ENCODE peak calls at places on chromosome 17, in nine cellular contexts. I, W, S, O, Q, L, Z, A and N are unnamed samples.

GRCh38 chr17:17575360-17576251 is 15.9 kb downstream of the PEMT start:
- DNase-seq in W (no peak), Z (no peak), O (no peak), I (no peak), Q (no peak), L (no peak), A (no peak), S (peak; percentile 74), N (no peak)

GRCh38 chr17:66964930-66965800 is 658 bp downstream of the CACNG4 start:
- DNase-seq in S (no peak), W (no peak), L (peak; percentile 76), Q (no peak), A (no peak), I (no peak), O (no peak), Z (peak; percentile 91), N (no peak)

GRCh38 chr17:29070795-29071194 is 27.9 kb downstream of the PIPOX start:
- DNase-seq in O (no peak), Q (no peak), W (no peak), L (no peak), A (no peak), S (no peak), Z (no peak), I (no peak), N (no peak)

GRCh38 chr17:21453144-21453982 is 77.2 kb downstream of the KCNJ12 start:
- DNase-seq in A (no peak), S (no peak), I (no peak), L (no peak), W (no peak), Z (peak; percentile 65), O (no peak), Q (no peak), N (no peak)

GRCh38 chr17:51298508-51299371 is 38.4 kb downstream of the UTP18 start:
- DNase-seq in A (no peak), W (peak; percentile 63), L (peak; percentile 56), O (no peak), Z (no peak), S (peak; percentile 33), I (no peak), Q (no peak), N (no peak)

GRCh38 chr17:9115446-9116265 is 94.3 kb downstream of the NTN1 start:
- DNase-seq in S (no peak), Q (peak; percentile 20), A (no peak), W (no peak), Z (peak; percentile 88), O (peak; percentile 64), L (no peak), I (peak; percentile 32), N (no peak)

GRCh38 chr17:55527520-55528118 is 16.4 kb upstream of the SMIM36 start:
- DNase-seq in W (peak; percentile 30), Z (no peak), O (no peak), A (no peak), S (no peak), I (no peak), Q (no peak), L (peak; percentile 34), N (peak; percentile 20)

GRCh38 chr17:67359960-67360817 is 6.2 kb downstream of the PSMD12 start:
- DNase-seq in I (no peak), Z (no peak), L (peak; percentile 23), A (peak; percentile 37), S (no peak), W (peak; percentile 22), Q (no peak), O (no peak), N (no peak)

GRCh38 chr17:81869221-81870154 is 1.6 kb downstream of the ARHGDIA start:
- DNase-seq in Q (no peak), W (no peak), S (peak; percentile 58), Z (peak; percentile 86), A (no peak), I (no peak), L (peak; percentile 45), O (peak; percentile 66), N (no peak)

GRCh38 chr17:76968707-76969597 is 100.7 kb downstream of the MGAT5B start:
- DNase-seq in L (peak; percentile 94), A (peak; percentile 14), W (no peak), I (peak; percentile 10), Z (peak; percentile 88), Q (peak; percentile 97), S (peak; percentile 33), O (peak; percentile 87), N (no peak)

GRCh38 chr17:19327039-19327776 is 35.3 kb downstream of the B9D1 start:
- DNase-seq in I (no peak), Q (no peak), S (no peak), A (no peak), O (peak; percentile 31), Z (no peak), W (no peak), L (no peak), N (no peak)

GRCh38 chr17:45247429-45248131 is 14.3 kb downstream of the SPATA32 start:
- DNase-seq in A (peak; percentile 97), W (no peak), L (peak; percentile 97), Z (peak; percentile 95), S (peak; percentile 99), Q (peak; percentile 81), O (peak; percentile 99), I (peak; percentile 94), N (peak; percentile 10)

GRCh38 chr17:82545071-82545462 is 25.5 kb downstream of the FOXK2 start:
- DNase-seq in A (no peak), L (no peak), O (no peak), Z (peak; percentile 76), S (no peak), W (no peak), Q (no peak), I (no peak), N (no peak)

GRCh38 chr17:72648702-72649101 is 443.8 kb downstream of the SLC39A11 start:
- DNase-seq in S (no peak), Z (no peak), I (no peak), Q (no peak), O (no peak), W (no peak), L (no peak), A (no peak), N (no peak)

GRCh38 chr17:31015639-31016038 is 44.8 kb downstream of the RNF135 start:
- DNase-seq in Z (no peak), W (no peak), S (no peak), A (no peak), I (no peak), O (no peak), Q (no peak), L (no peak), N (no peak)

GRCh38 chr17:21199856-21200255 is 14.1 kb downstream of the TMEM11 start:
- DNase-seq in I (no peak), Q (no peak), L (no peak), O (no peak), A (no peak), S (no peak), Z (no peak), W (no peak), N (no peak)

GRCh38 chr17:77163001-77163400 is 22.2 kb downstream of the SEC14L1 start:
- DNase-seq in L (no peak), Z (no peak), Q (no peak), O (peak; percentile 58), W (no peak), A (no peak), S (peak; percentile 86), I (no peak), N (no peak)

GRCh38 chr17:55416000-55416399 is 5.6 kb downstream of the MMD start:
- DNase-seq in L (no peak), I (no peak), Q (no peak), Z (no peak), S (no peak), A (no peak), W (no peak), O (no peak), N (no peak)

GRCh38 chr17:63278731-63279442 is 167.2 kb downstream of the CYB561 start:
- DNase-seq in O (no peak), Z (no peak), Q (no peak), W (no peak), I (no peak), L (no peak), S (no peak), A (no peak), N (no peak)

GRCh38 chr17:77328823-77329740 is 188.3 kb downstream of the SEC14L1 start:
- DNase-seq in W (no peak), S (peak; percentile 43), A (no peak), I (no peak), L (no peak), Z (peak; percentile 77), Q (no peak), O (peak; percentile 47), N (no peak)

GRCh38 chr17:4509402-4509801 is 10.7 kb downstream of the SPNS2 start:
- DNase-seq in O (no peak), I (no peak), Q (no peak), A (no peak), S (no peak), W (no peak), Z (no peak), L (peak; percentile 55), N (no peak)

GRCh38 chr17:81196505-81197408 is 26.0 kb downstream of the CEP131 start:
- DNase-seq in S (no peak), A (no peak), Z (peak; percentile 77), Q (no peak), L (no peak), W (no peak), O (no peak), I (no peak), N (no peak)

GRCh38 chr17:81651692-81652091 is 4.7 kb downstream of the PDE6G start:
- DNase-seq in S (no peak), I (no peak), Q (no peak), A (no peak), Z (no peak), W (no peak), L (peak; percentile 62), O (no peak), N (no peak)

GRCh38 chr17:70819183-70819582 is 649.9 kb downstream of the KCNJ2 start:
- DNase-seq in I (no peak), W (no peak), O (no peak), Q (no peak), A (no peak), L (no peak), S (no peak), Z (no peak), N (no peak)

GRCh38 chr17:17669851-17670232 is 11.4 kb upstream of the RAI1 start:
- DNase-seq in L (no peak), A (no peak), Q (no peak), I (no peak), S (no peak), Z (peak; percentile 83), W (no peak), O (no peak), N (no peak)

GRCh38 chr17:15649861-15650391 is 30.4 kb upstream of the FBXW10B start:
- DNase-seq in O (peak; percentile 83), A (no peak), Q (no peak), S (peak; percentile 91), I (no peak), Z (no peak), W (no peak), L (no peak), N (no peak)

GRCh38 chr17:83067718-83068261 is 11.6 kb upstream of the METRNL start:
- DNase-seq in A (no peak), I (no peak), Q (no peak), L (no peak), W (no peak), Z (peak; percentile 70), S (no peak), O (peak; percentile 45), N (no peak)

GRCh38 chr17:74645010-74645409 is 21.5 kb upstream of the CD300E start:
- DNase-seq in I (no peak), S (no peak), Z (no peak), O (no peak), L (no peak), A (no peak), W (no peak), Q (no peak), N (no peak)

GRCh38 chr17:72710185-72710584 is 382.3 kb downstream of the SLC39A11 start:
- DNase-seq in A (no peak), I (no peak), O (no peak), Z (no peak), Q (no peak), S (no peak), W (no peak), L (no peak), N (no peak)

GRCh38 chr17:82324566-82325285 is 7.3 kb upstream of the CD7 start:
- DNase-seq in S (peak; percentile 75), Q (no peak), W (no peak), A (no peak), O (no peak), Z (no peak), L (no peak), I (no peak), N (no peak)

GRCh38 chr17:21215935-21216334 is 2.0 kb upstream of the TMEM11 start:
- DNase-seq in O (no peak), S (no peak), A (no peak), Q (no peak), W (peak; percentile 15), Z (no peak), I (no peak), L (no peak), N (no peak)